ENCODE peak calls at places on chromosomes 2 and 18, in eight cellular contexts. P is NCI-H774, G is IMR-90, I is NCI-H2171 treated with DMSO at 0.1 percent for 48 hours, S is gastrocnemius medialis, Q is aorta, A is iris pigment epithelial cell, Y is fibroblast of the conjunctiva. H is an unnamed sample.

GRCh38 chr2:230940476-230940815 is 15.4 kb upstream of the GPR55 start:
- DNase-seq in P (no peak), Q (no peak), Y (no peak), A (no peak), S (no peak), G (no peak), I (no peak), H (no peak)

GRCh38 chr2:290090-290722 is 2.3 kb upstream of the ALKAL2 start:
- DNase-seq in P (peak; percentile 55), Q (peak; percentile 93), G (peak; percentile 78), S (peak; percentile 33), I (no peak), A (peak; percentile 80), Y (peak; percentile 49), H (peak; percentile 63)

GRCh38 chr2:135997380-135997779 is 12.0 kb upstream of the DARS1 start:
- DNase-seq in S (no peak), G (no peak), P (no peak), I (no peak), A (no peak), Y (no peak), Q (no peak), H (no peak)

GRCh38 chr2:44940612-44941464 is 664 bp upstream of the SIX3 start:
- DNase-seq in P (no peak), Q (no peak), I (no peak), G (no peak), Y (no peak), A (no peak), S (no peak), H (no peak)

GRCh38 chr2:100018794-100019193 is 123.6 kb downstream of the AFF3 start:
- DNase-seq in P (no peak), Q (no peak), Y (peak; percentile 36), G (peak; percentile 91), S (no peak), I (no peak), A (peak; percentile 67), H (no peak)

GRCh38 chr2:168233726-168234406 is 13.5 kb downstream of the STK39 start:
- DNase-seq in S (no peak), Q (no peak), A (peak; percentile 75), P (no peak), G (peak; percentile 61), I (no peak), Y (no peak), H (no peak)

GRCh38 chr18:38575648-38576047 is 1010.0 kb upstream of the CELF4 start:
- DNase-seq in I (no peak), P (no peak), Q (no peak), S (no peak), Y (no peak), A (no peak), G (no peak), H (no peak)

GRCh38 chr2:227577555-227577954 is 21.1 kb upstream of the SCYGR2 start:
- DNase-seq in I (no peak), A (no peak), S (no peak), Y (no peak), Q (no peak), P (no peak), G (no peak), H (no peak)

GRCh38 chr18:42174909-42175308 is 219.9 kb downstream of the PIK3C3 start:
- DNase-seq in S (no peak), G (no peak), I (no peak), A (peak; percentile 34), P (no peak), Y (no peak), Q (no peak), H (no peak)

GRCh38 chr2:75098856-75099255 is 100.5 kb downstream of the TACR1 start:
- DNase-seq in G (peak; percentile 31), P (no peak), I (peak; percentile 21), Q (no peak), A (peak; percentile 23), Y (peak; percentile 9), S (no peak), H (no peak)

GRCh38 chr2:120490091-120490798 is 144.3 kb downstream of the INHBB start:
- DNase-seq in Y (no peak), G (no peak), A (no peak), Q (peak; percentile 13), I (no peak), P (no peak), S (no peak), H (no peak)

GRCh38 chr2:153101187-153101586 is 377.4 kb downstream of the RPRM start:
- DNase-seq in I (no peak), Y (no peak), Q (no peak), S (no peak), P (no peak), A (no peak), G (no peak), H (no peak)

GRCh38 chr2:27903649-27904544 is 13.4 kb downstream of the BABAM2 start:
- DNase-seq in I (no peak), S (peak; percentile 34), A (peak; percentile 82), G (peak; percentile 52), Q (no peak), P (no peak), Y (no peak), H (no peak)

GRCh38 chr2:180542510-180542909 is 437.9 kb upstream of the UBE2E3 start:
- DNase-seq in I (no peak), P (no peak), S (no peak), A (no peak), Q (no peak), Y (no peak), G (no peak), H (no peak)

GRCh38 chr2:84132371-84132770 is 326.7 kb downstream of the SUCLG1 start:
- DNase-seq in S (no peak), Y (no peak), A (no peak), P (no peak), Q (no peak), G (no peak), I (no peak), H (no peak)